ENCODE peak calls at places on chromosomes 1 and 21, in ten cellular contexts. B, J, N, Z, U, X, E, L, M and P are unnamed samples.

GRCh38 chr1:32984090-32984828 is 19.6 kb upstream of the RNF19B start:
- DNase-seq in J (no peak), B (no peak), Z (no peak), L (no peak), M (no peak), N (no peak), U (no peak), E (no peak), X (peak), P (peak)

GRCh38 chr1:42684139-42684538 is 1.9 kb downstream of the YBX1 start:
- DNase-seq in M (no peak), Z (no peak), N (no peak), J (no peak), U (peak), B (no peak), E (no peak), L (peak), X (peak), P (peak)

GRCh38 chr21:46048926-46049889 is 48.7 kb upstream of the COL6A2 start:
- DNase-seq in X (peak), U (peak), J (peak), E (peak), Z (peak), M (peak), B (no peak), N (no peak), L (no peak), P (peak)

GRCh38 chr21:45265721-45266517 is 21.8 kb downstream of the POFUT2 start:
- DNase-seq in M (no peak), B (peak), U (no peak), L (no peak), Z (no peak), X (no peak), E (no peak), N (peak), J (peak), P (no peak)

GRCh38 chr1:30916296-30916695 is 7.7 kb upstream of the SDC3 start:
- DNase-seq in N (peak), J (peak), X (no peak), B (no peak), L (no peak), Z (peak), U (no peak), M (no peak), E (no peak), P (no peak)

GRCh38 chr1:218467101-218467728 is 122.1 kb downstream of the TGFB2 start:
- DNase-seq in L (no peak), E (no peak), N (no peak), U (no peak), X (peak), J (no peak), M (no peak), B (no peak), Z (no peak), P (peak)

GRCh38 chr1:201591981-201592380 is 53.1 kb downstream of the NAV1 start:
- DNase-seq in M (peak), Z (no peak), J (peak), L (no peak), X (no peak), E (no peak), B (no peak), U (no peak), N (peak), P (no peak)

GRCh38 chr1:118783095-118783758 is 204.9 kb downstream of the TBX15 start:
- DNase-seq in L (no peak), J (no peak), N (no peak), U (no peak), Z (no peak), E (no peak), X (no peak), B (no peak), M (no peak), P (no peak)

GRCh38 chr1:205915354-205915990 is 27.8 kb downstream of the SLC26A9 start:
- DNase-seq in N (no peak), E (no peak), X (no peak), J (no peak), U (no peak), Z (no peak), L (no peak), M (no peak), B (no peak), P (no peak)

GRCh38 chr1:54794401-54795099 is 6.6 kb downstream of the TTC22 start:
- DNase-seq in E (no peak), B (no peak), M (no peak), N (peak), U (no peak), Z (no peak), J (no peak), X (peak), L (peak), P (no peak)

GRCh38 chr21:29372063-29372802 is 73.5 kb downstream of the BACH1 start:
- DNase-seq in L (peak), N (peak), Z (peak), E (no peak), U (peak), M (no peak), J (peak), B (peak), X (peak), P (peak)

GRCh38 chr1:214380418-214380817 is 99.5 kb downstream of the SMYD2 start:
- DNase-seq in Z (no peak), L (no peak), M (no peak), U (no peak), B (no peak), E (no peak), N (no peak), X (no peak), J (no peak), P (no peak)

GRCh38 chr1:201686709-201687455 is 142.1 kb upstream of the IPO9 start:
- DNase-seq in M (no peak), J (no peak), L (no peak), N (no peak), U (no peak), E (no peak), X (no peak), Z (no peak), B (no peak), P (peak)

GRCh38 chr1:20430355-20431290 is 55.4 kb downstream of the CAMK2N1 start:
- DNase-seq in E (no peak), Z (peak), J (no peak), N (no peak), X (peak), B (peak), U (peak), M (no peak), L (peak), P (peak)

GRCh38 chr1:5988596-5989285 is 3.5 kb downstream of the NPHP4 start:
- DNase-seq in X (no peak), J (no peak), M (peak), U (no peak), N (peak), B (no peak), Z (no peak), L (no peak), E (no peak), P (no peak)

GRCh38 chr1:101112051-101112770 is 86.6 kb upstream of the DPH5 start:
- DNase-seq in M (peak), B (no peak), Z (peak), E (no peak), U (no peak), L (no peak), X (no peak), J (peak), N (peak), P (no peak)

GRCh38 chr1:201942129-201942495 is 4.2 kb downstream of the LMOD1 start:
- DNase-seq in N (no peak), U (no peak), E (no peak), X (no peak), Z (no peak), M (no peak), J (no peak), B (no peak), L (no peak), P (no peak)

GRCh38 chr1:219179293-219179692 is 5.6 kb downstream of the LYPLAL1 start:
- DNase-seq in N (no peak), M (no peak), E (no peak), L (no peak), Z (no peak), U (no peak), J (no peak), X (no peak), B (no peak), P (peak)

GRCh38 chr1:98439471-98439870 is 222.1 kb upstream of the SNX7 start:
- DNase-seq in E (no peak), N (no peak), Z (no peak), B (no peak), L (no peak), X (no peak), U (no peak), M (no peak), J (no peak), P (no peak)

GRCh38 chr1:202210370-202210769 is 16.8 kb downstream of the LGR6 start:
- DNase-seq in N (no peak), L (no peak), U (no peak), M (no peak), B (peak), J (no peak), E (no peak), Z (no peak), X (no peak), P (no peak)

GRCh38 chr1:26302733-26303405 is 3.6 kb downstream of the UBXN11 start:
- DNase-seq in J (no peak), L (no peak), U (no peak), N (no peak), B (no peak), M (no peak), Z (no peak), E (no peak), X (peak), P (peak)

GRCh38 chr1:156809711-156810366 is 6.8 kb downstream of the SH2D2A start:
- DNase-seq in L (no peak), J (no peak), N (no peak), B (peak), U (no peak), M (no peak), E (no peak), X (no peak), Z (no peak), P (no peak)

GRCh38 chr1:24954631-24955030 is 24.6 kb upstream of the RUNX3 start:
- DNase-seq in M (no peak), B (no peak), X (no peak), U (no peak), J (peak), E (no peak), L (no peak), N (peak), Z (no peak), P (no peak)

GRCh38 chr1:162270016-162270415 is 106.6 kb downstream of the SPATA46 start:
- DNase-seq in U (no peak), L (no peak), M (no peak), X (no peak), N (no peak), Z (no peak), J (no peak), B (no peak), E (no peak), P (no peak)

GRCh38 chr1:6001992-6002576 is 9.9 kb upstream of the NPHP4 start:
- DNase-seq in L (no peak), N (peak), B (no peak), E (no peak), J (peak), Z (peak), M (peak), X (no peak), U (peak), P (no peak)

GRCh38 chr1:69252696-69253095 is 315.0 kb upstream of the LRRC7 start:
- DNase-seq in J (no peak), B (no peak), Z (no peak), N (no peak), U (no peak), X (no peak), E (no peak), M (no peak), L (no peak), P (no peak)

GRCh38 chr1:152517237-152517811 is 3.0 kb downstream of the CRCT1 start:
- DNase-seq in Z (no peak), N (no peak), U (no peak), L (no peak), X (peak), J (no peak), M (no peak), E (peak), B (no peak), P (no peak)

GRCh38 chr1:66354311-66354922 is 179.5 kb upstream of the SGIP1 start:
- DNase-seq in B (no peak), M (no peak), N (no peak), X (no peak), L (no peak), J (no peak), U (no peak), E (no peak), Z (no peak), P (peak)

GRCh38 chr1:109283748-109284600 is 1.0 kb upstream of the PSRC1 start:
- DNase-seq in E (no peak), J (no peak), B (no peak), U (no peak), N (no peak), L (no peak), Z (no peak), M (no peak), X (no peak), P (no peak)

GRCh38 chr1:109280768-109281356 is 2.1 kb downstream of the PSRC1 start:
- DNase-seq in Z (no peak), L (no peak), E (no peak), J (no peak), U (no peak), N (no peak), X (no peak), B (no peak), M (no peak), P (no peak)

GRCh38 chr1:109282497-109282951 is 421 bp downstream of the PSRC1 start:
- DNase-seq in J (no peak), N (no peak), M (no peak), B (no peak), Z (no peak), L (no peak), E (no peak), U (no peak), X (no peak), P (no peak)

GRCh38 chr1:109281680-109282496 is 1.1 kb downstream of the PSRC1 start:
- DNase-seq in X (peak), N (no peak), Z (no peak), M (no peak), E (no peak), B (no peak), L (no peak), U (no peak), J (no peak), P (peak)

DNA sequence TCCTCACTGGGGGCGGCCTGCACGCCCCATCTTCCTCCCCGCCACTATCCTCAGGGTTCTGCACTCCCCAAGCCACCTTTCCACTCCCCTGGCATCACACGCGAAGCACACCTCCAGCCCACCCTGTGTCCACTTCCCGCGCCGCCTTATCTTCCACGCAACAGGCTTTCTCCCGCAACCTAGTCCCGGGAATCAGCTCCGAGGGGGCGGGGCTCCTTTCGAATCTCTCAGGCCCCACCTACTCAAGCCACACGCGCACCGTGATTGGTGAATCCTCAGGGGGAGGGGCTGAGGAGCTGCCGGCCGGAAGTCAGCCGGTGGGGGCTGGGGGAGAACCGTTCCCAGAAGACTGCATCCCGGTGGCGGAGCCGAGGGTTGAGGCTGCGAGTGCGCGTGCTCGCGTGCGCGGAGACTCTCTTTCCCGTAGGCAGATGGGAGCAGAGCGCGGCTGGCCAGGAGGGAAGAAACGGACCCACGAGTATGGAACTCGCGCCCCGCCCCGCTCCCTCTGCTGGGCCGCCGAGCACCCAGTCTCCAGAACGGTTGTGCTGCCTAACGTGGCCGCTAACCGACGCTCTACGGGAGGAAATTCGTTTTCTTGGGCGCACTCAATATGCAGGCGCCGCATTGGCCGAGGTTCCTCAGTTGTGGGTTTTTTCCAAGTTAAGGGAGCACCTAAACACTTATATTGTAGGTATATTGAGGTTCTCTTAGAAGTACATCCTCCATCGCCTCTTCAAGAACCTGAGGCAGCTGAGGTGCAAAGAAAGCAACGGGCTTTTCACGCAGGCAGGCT is at the start of gene PSRC1:
- DNase-seq in M (peak), U (peak), Z (peak), X (peak), E (peak), J (peak), N (peak), B (peak), L (peak), P (peak)
- TF ChIP-seq CTCF in M (peak), U (peak), Z (peak), X (peak), E (peak), J (peak), N (peak), B (peak), L (peak), P (peak)

DNA sequence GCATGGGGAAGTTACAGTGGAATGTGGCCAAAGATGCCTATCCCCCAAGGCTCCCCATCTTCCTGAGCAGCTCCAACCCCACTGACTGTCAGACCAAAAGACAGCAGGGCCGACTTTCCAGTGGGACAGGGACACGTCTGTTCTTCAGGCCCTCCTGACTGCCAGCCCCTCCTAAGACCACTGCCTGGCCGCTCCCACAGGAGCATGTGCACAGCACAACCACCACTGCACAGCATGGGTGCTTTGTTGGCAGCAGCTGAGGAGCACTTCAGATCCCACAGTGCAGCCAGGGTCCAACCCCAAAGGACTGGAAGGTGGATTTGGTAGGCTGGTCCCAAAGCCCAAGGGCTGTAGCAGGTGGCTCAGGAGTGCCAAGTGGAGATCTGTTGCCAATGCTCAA is 648.3 kb upstream of the BRINP3 start:
- DNase-seq in M (no peak), N (peak), J (no peak), Z (no peak), X (no peak), U (no peak), L (no peak), B (no peak), E (no peak), P (no peak)
- H3K4me3 ChIP-seq in M (no peak), N (no peak), J (no peak), Z (no peak), X (no peak), U (no peak), L (no peak), B (no peak), E (no peak), P (no peak)

GRCh38 chr1:84972377-84972987 is 24.4 kb downstream of the MCOLN2 start:
- DNase-seq in N (no peak), E (no peak), J (no peak), Z (no peak), B (no peak), M (no peak), L (no peak), X (peak), U (no peak), P (peak)

GRCh38 chr1:84969489-84970250 is 27.2 kb downstream of the MCOLN2 start:
- DNase-seq in Z (no peak), B (no peak), M (no peak), J (no peak), E (no peak), U (no peak), X (no peak), N (no peak), L (no peak), P (no peak)

GRCh38 chr1:84971957-84972356 is 25.0 kb downstream of the MCOLN2 start:
- DNase-seq in B (no peak), U (no peak), E (no peak), L (no peak), J (no peak), Z (no peak), X (no peak), N (no peak), M (no peak), P (no peak)

GRCh38 chr1:84975035-84975434 is 21.9 kb downstream of the MCOLN2 start:
- DNase-seq in X (no peak), E (no peak), M (no peak), N (no peak), Z (no peak), U (no peak), J (no peak), B (no peak), L (no peak), P (no peak)

DNA sequence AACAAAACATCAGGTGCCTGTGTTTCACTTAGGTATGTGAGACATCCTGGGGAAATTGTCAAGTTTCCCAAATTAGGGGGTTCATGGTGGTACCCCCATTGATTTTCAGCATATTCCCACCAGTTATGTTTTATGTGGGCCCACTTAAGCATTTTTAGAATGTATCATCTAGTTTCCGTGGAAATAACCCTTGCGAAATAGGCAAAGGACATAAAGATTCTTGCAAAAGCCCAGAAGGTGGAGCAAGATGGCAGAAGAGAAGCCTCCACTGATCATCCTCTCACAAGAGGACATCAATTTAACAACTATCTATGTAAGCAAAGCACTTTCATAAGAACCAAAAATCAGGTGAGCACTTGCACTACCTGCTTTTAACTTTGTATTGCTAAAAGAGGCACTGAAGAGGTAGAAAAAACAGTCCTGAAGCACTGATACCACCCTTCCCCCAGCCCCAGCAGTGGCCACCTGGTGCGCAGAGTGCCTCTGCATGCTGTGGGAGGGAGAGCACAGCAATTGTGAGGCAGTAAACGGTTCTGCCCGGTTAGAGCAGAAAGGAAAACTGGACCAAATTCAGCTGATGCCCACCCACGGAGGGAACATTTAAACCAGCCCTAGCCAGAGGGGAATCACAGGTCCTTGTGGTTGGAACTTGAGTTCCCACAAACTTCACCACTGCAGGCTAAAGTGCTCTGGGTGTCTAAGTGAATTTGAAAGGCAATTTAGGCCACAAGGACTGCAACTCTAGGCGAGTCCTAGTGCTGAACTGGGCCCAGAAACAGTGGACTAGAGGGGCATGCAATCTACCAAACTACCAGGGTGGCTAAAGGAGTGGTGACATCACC is 23.2 kb downstream of the MCOLN2 start:
- DNase-seq in L (no peak), E (no peak), X (peak), U (no peak), N (no peak), M (no peak), Z (no peak), J (no peak), B (no peak), P (peak)
- TF ChIP-seq CTCF in L (no peak), E (no peak), X (peak), U (no peak), N (no peak), M (no peak), Z (no peak), J (no peak), B (no peak), P (no peak)

GRCh38 chr1:203629509-203630082 is 3.0 kb downstream of the ATP2B4 start:
- DNase-seq in E (no peak), Z (peak), J (peak), B (no peak), X (peak), L (no peak), M (peak), U (peak), N (peak), P (peak)

GRCh38 chr1:203630697-203631096 is 4.1 kb downstream of the ATP2B4 start:
- DNase-seq in L (no peak), Z (peak), M (no peak), X (no peak), B (no peak), E (no peak), N (no peak), U (no peak), J (peak), P (no peak)

GRCh38 chr1:203631946-203632345 is 5.3 kb downstream of the ATP2B4 start:
- DNase-seq in M (no peak), E (no peak), B (no peak), N (no peak), L (no peak), U (no peak), X (no peak), Z (no peak), J (no peak), P (no peak)

GRCh38 chr1:203631349-203631748 is 4.7 kb downstream of the ATP2B4 start:
- DNase-seq in L (no peak), X (no peak), N (no peak), B (no peak), J (no peak), Z (no peak), M (no peak), E (no peak), U (no peak), P (no peak)

DNA sequence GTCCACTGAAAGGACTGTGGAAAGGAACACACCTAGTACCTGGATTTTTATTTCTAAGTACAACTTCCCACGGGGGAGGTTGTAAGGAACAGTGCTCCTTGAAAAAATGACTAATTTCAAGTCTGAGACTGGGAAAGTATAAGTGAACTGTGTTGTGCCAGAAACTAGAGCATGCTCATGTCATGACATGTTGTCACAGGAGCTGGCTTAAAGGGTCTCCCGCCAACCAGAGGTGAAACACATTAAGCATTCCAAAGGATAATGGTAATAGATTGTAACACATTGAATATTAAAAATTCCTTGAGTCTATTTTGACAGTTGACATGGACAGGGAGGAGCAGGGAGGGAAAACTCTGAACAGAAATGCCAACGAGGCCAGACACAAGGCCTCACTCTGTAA is 6.3 kb downstream of the ATP2B4 start:
- DNase-seq in Z (no peak), L (no peak), B (no peak), U (no peak), M (no peak), X (no peak), E (no peak), J (peak), N (no peak), P (no peak)
- H3K4me3 ChIP-seq in Z (no peak), L (no peak), B (no peak), U (no peak), M (no peak), X (no peak), E (no peak), J (no peak), N (no peak), P (no peak)